ENCODE peak calls at places on chromosomes 5 and 9, in ten cellular contexts. One of them, this sample, is unnamed.

GRCh38 chr5:50501510-50502209 is 60.6 kb upstream of the EMB start:
- DNase-seq in heart left ventricle: no peak
- DNase-seq in fibroblast of the aortic adventitia: no peak
- DNase-seq in breast epithelium: no peak
- DNase-seq in tibial artery: no peak
- DNase-seq in astrocyte of the spinal cord: no peak
- DNase-seq in lower leg skin: no peak
- DNase-seq in upper lobe of right lung: no peak
- DNase-seq in WTC11: no peak
- DNase-seq in BE2C: no peak
- DNase-seq in this sample: no peak

GRCh38 chr5:69136296-69136695 is 30.7 kb upstream of the CCNB1 start:
- DNase-seq in heart left ventricle: no peak
- DNase-seq in fibroblast of the aortic adventitia: no peak
- DNase-seq in breast epithelium: no peak
- DNase-seq in tibial artery: no peak
- DNase-seq in astrocyte of the spinal cord: no peak
- DNase-seq in lower leg skin: no peak
- DNase-seq in upper lobe of right lung: no peak
- DNase-seq in WTC11: no peak
- DNase-seq in BE2C: no peak
- DNase-seq in this sample: peak; percentile 64

GRCh38 chr9:18325337-18326011 is 148.5 kb upstream of the ADAMTSL1 start:
- DNase-seq in heart left ventricle: no peak
- DNase-seq in fibroblast of the aortic adventitia: no peak
- DNase-seq in breast epithelium: no peak
- DNase-seq in tibial artery: no peak
- DNase-seq in astrocyte of the spinal cord: no peak
- DNase-seq in lower leg skin: no peak
- DNase-seq in upper lobe of right lung: no peak
- DNase-seq in WTC11: no peak
- DNase-seq in BE2C: no peak
- DNase-seq in this sample: no peak

GRCh38 chr5:36836831-36837230 is 39.7 kb upstream of the NIPBL start:
- DNase-seq in heart left ventricle: no peak
- DNase-seq in fibroblast of the aortic adventitia: no peak
- DNase-seq in breast epithelium: no peak
- DNase-seq in tibial artery: no peak
- DNase-seq in astrocyte of the spinal cord: no peak
- DNase-seq in lower leg skin: no peak
- DNase-seq in upper lobe of right lung: no peak
- DNase-seq in WTC11: no peak
- DNase-seq in BE2C: no peak
- DNase-seq in this sample: no peak

GRCh38 chr5:124742983-124743533 is 3.4 kb downstream of the ZNF608 start:
- DNase-seq in heart left ventricle: no peak
- DNase-seq in fibroblast of the aortic adventitia: peak; percentile 80
- DNase-seq in breast epithelium: peak; percentile 75
- DNase-seq in tibial artery: no peak
- DNase-seq in astrocyte of the spinal cord: peak; percentile 92
- DNase-seq in lower leg skin: no peak
- DNase-seq in upper lobe of right lung: no peak
- DNase-seq in WTC11: no peak
- DNase-seq in BE2C: no peak
- DNase-seq in this sample: no peak

GRCh38 chr9:114303571-114303970 is 19.3 kb upstream of the ORM1 start:
- DNase-seq in heart left ventricle: no peak
- DNase-seq in fibroblast of the aortic adventitia: no peak
- DNase-seq in breast epithelium: no peak
- DNase-seq in tibial artery: no peak
- DNase-seq in astrocyte of the spinal cord: no peak
- DNase-seq in lower leg skin: no peak
- DNase-seq in upper lobe of right lung: peak; percentile 11
- DNase-seq in WTC11: peak; percentile 3
- DNase-seq in BE2C: no peak
- DNase-seq in this sample: no peak

GRCh38 chr5:132446621-132447020 is 44.0 kb downstream of the IRF1 start:
- DNase-seq in heart left ventricle: peak; percentile 89
- DNase-seq in fibroblast of the aortic adventitia: peak; percentile 96
- DNase-seq in breast epithelium: no peak
- DNase-seq in tibial artery: peak; percentile 89
- DNase-seq in astrocyte of the spinal cord: peak; percentile 68
- DNase-seq in lower leg skin: peak; percentile 65
- DNase-seq in upper lobe of right lung: no peak
- DNase-seq in WTC11: no peak
- DNase-seq in BE2C: no peak
- DNase-seq in this sample: no peak

GRCh38 chr9:129258124-129258822 is 80.2 kb upstream of the IER5L start:
- DNase-seq in heart left ventricle: peak; percentile 96
- DNase-seq in fibroblast of the aortic adventitia: peak; percentile 79
- DNase-seq in breast epithelium: peak; percentile 92
- DNase-seq in tibial artery: peak; percentile 90
- DNase-seq in astrocyte of the spinal cord: peak; percentile 88
- DNase-seq in lower leg skin: peak; percentile 70
- DNase-seq in upper lobe of right lung: peak; percentile 94
- DNase-seq in WTC11: peak; percentile 98
- DNase-seq in BE2C: peak; percentile 98
- DNase-seq in this sample: no peak

GRCh38 chr5:125372694-125373621 is 626.5 kb upstream of the ZNF608 start:
- DNase-seq in heart left ventricle: no peak
- DNase-seq in fibroblast of the aortic adventitia: peak; percentile 65
- DNase-seq in breast epithelium: no peak
- DNase-seq in tibial artery: no peak
- DNase-seq in astrocyte of the spinal cord: peak; percentile 59
- DNase-seq in lower leg skin: no peak
- DNase-seq in upper lobe of right lung: no peak
- DNase-seq in WTC11: no peak
- DNase-seq in BE2C: peak; percentile 47
- DNase-seq in this sample: peak; percentile 17

GRCh38 chr9:115118471-115119156 is 657 bp upstream of the TNC start:
- DNase-seq in heart left ventricle: peak; percentile 37
- DNase-seq in fibroblast of the aortic adventitia: peak; percentile 86
- DNase-seq in breast epithelium: peak; percentile 65
- DNase-seq in tibial artery: peak; percentile 64
- DNase-seq in astrocyte of the spinal cord: peak; percentile 95
- DNase-seq in lower leg skin: peak; percentile 51
- DNase-seq in upper lobe of right lung: peak; percentile 70
- DNase-seq in WTC11: peak; percentile 65
- DNase-seq in BE2C: no peak
- DNase-seq in this sample: no peak

GRCh38 chr9:84137968-84138367 is 157.4 kb downstream of the RMI1 start:
- DNase-seq in heart left ventricle: no peak
- DNase-seq in fibroblast of the aortic adventitia: no peak
- DNase-seq in breast epithelium: no peak
- DNase-seq in tibial artery: no peak
- DNase-seq in astrocyte of the spinal cord: no peak
- DNase-seq in lower leg skin: no peak
- DNase-seq in upper lobe of right lung: no peak
- DNase-seq in WTC11: no peak
- DNase-seq in BE2C: no peak
- DNase-seq in this sample: no peak

GRCh38 chr5:91468643-91469422 is 85.7 kb upstream of the ARRDC3 start:
- DNase-seq in heart left ventricle: no peak
- DNase-seq in fibroblast of the aortic adventitia: no peak
- DNase-seq in breast epithelium: no peak
- DNase-seq in tibial artery: no peak
- DNase-seq in astrocyte of the spinal cord: peak; percentile 41
- DNase-seq in lower leg skin: no peak
- DNase-seq in upper lobe of right lung: no peak
- DNase-seq in WTC11: no peak
- DNase-seq in BE2C: peak; percentile 21
- DNase-seq in this sample: no peak

GRCh38 chr5:172699999-172700685 is 59.1 kb downstream of the NEURL1B start:
- DNase-seq in heart left ventricle: no peak
- DNase-seq in fibroblast of the aortic adventitia: no peak
- DNase-seq in breast epithelium: no peak
- DNase-seq in tibial artery: peak; percentile 37
- DNase-seq in astrocyte of the spinal cord: no peak
- DNase-seq in lower leg skin: no peak
- DNase-seq in upper lobe of right lung: peak; percentile 83
- DNase-seq in WTC11: peak; percentile 65
- DNase-seq in BE2C: no peak
- DNase-seq in this sample: no peak

GRCh38 chr5:158287643-158288228 is 428.8 kb upstream of the CLINT1 start:
- DNase-seq in heart left ventricle: no peak
- DNase-seq in fibroblast of the aortic adventitia: peak; percentile 61
- DNase-seq in breast epithelium: no peak
- DNase-seq in tibial artery: peak; percentile 25
- DNase-seq in astrocyte of the spinal cord: peak; percentile 82
- DNase-seq in lower leg skin: no peak
- DNase-seq in upper lobe of right lung: no peak
- DNase-seq in WTC11: no peak
- DNase-seq in BE2C: no peak
- DNase-seq in this sample: peak; percentile 7
- TF ChIP-seq CTCF in heart left ventricle: no peak
- TF ChIP-seq CTCF in fibroblast of the aortic adventitia: no peak
- TF ChIP-seq CTCF in breast epithelium: no peak
- TF ChIP-seq CTCF in tibial artery: no peak
- TF ChIP-seq CTCF in astrocyte of the spinal cord: no peak
- TF ChIP-seq CTCF in lower leg skin: no peak
- TF ChIP-seq CTCF in upper lobe of right lung: no peak
- TF ChIP-seq CTCF in WTC11: no peak
- TF ChIP-seq CTCF in BE2C: no peak
- TF ChIP-seq CTCF in this sample: no peak

DNA sequence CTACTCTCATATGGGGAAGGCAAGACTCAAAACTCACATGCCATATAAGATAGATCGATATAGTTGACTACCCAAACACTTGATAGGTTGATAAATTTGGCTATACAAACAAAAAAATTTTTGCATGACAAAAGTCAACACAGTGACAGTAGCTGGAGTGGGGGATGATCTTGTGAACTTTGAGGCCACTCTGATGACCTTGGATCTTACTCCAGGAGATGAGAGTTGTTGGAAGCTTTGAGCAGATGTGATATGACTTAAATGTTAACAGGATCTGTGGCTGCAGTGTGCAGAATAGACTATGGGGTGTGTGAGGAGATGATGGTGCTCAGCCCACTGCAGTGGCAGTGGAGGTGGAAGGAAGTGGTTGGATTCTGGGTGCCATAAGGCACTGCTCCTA is 101.4 kb downstream of the ZFAND5 start:
- DNase-seq in heart left ventricle: no peak
- DNase-seq in fibroblast of the aortic adventitia: no peak
- DNase-seq in breast epithelium: no peak
- DNase-seq in tibial artery: no peak
- DNase-seq in astrocyte of the spinal cord: no peak
- DNase-seq in lower leg skin: no peak
- DNase-seq in upper lobe of right lung: no peak
- DNase-seq in WTC11: no peak
- DNase-seq in BE2C: no peak
- DNase-seq in this sample: no peak
- TF ChIP-seq CTCF in heart left ventricle: no peak
- TF ChIP-seq CTCF in fibroblast of the aortic adventitia: no peak
- TF ChIP-seq CTCF in breast epithelium: no peak
- TF ChIP-seq CTCF in tibial artery: no peak
- TF ChIP-seq CTCF in astrocyte of the spinal cord: no peak
- TF ChIP-seq CTCF in lower leg skin: no peak
- TF ChIP-seq CTCF in upper lobe of right lung: no peak
- TF ChIP-seq CTCF in WTC11: no peak
- TF ChIP-seq CTCF in BE2C: no peak
- TF ChIP-seq CTCF in this sample: no peak

GRCh38 chr9:136080716-136081112 is 14.4 kb downstream of the NACC2 start:
- DNase-seq in heart left ventricle: peak; percentile 26
- DNase-seq in fibroblast of the aortic adventitia: no peak
- DNase-seq in breast epithelium: no peak
- DNase-seq in tibial artery: no peak
- DNase-seq in astrocyte of the spinal cord: no peak
- DNase-seq in lower leg skin: no peak
- DNase-seq in upper lobe of right lung: no peak
- DNase-seq in WTC11: no peak
- DNase-seq in BE2C: peak; percentile 10
- DNase-seq in this sample: no peak

GRCh38 chr9:136078025-136078424 is 17.1 kb downstream of the NACC2 start:
- DNase-seq in heart left ventricle: peak; percentile 10
- DNase-seq in fibroblast of the aortic adventitia: no peak
- DNase-seq in breast epithelium: no peak
- DNase-seq in tibial artery: no peak
- DNase-seq in astrocyte of the spinal cord: no peak
- DNase-seq in lower leg skin: no peak
- DNase-seq in upper lobe of right lung: no peak
- DNase-seq in WTC11: no peak
- DNase-seq in BE2C: no peak
- DNase-seq in this sample: no peak

GRCh38 chr9:136078498-136079011 is 16.5 kb downstream of the NACC2 start:
- DNase-seq in heart left ventricle: peak; percentile 14
- DNase-seq in fibroblast of the aortic adventitia: no peak
- DNase-seq in breast epithelium: no peak
- DNase-seq in tibial artery: no peak
- DNase-seq in astrocyte of the spinal cord: no peak
- DNase-seq in lower leg skin: no peak
- DNase-seq in upper lobe of right lung: no peak
- DNase-seq in WTC11: no peak
- DNase-seq in BE2C: peak; percentile 8
- DNase-seq in this sample: no peak

GRCh38 chr9:136079916-136080246 is 15.2 kb downstream of the NACC2 start:
- DNase-seq in heart left ventricle: peak; percentile 29
- DNase-seq in fibroblast of the aortic adventitia: no peak
- DNase-seq in breast epithelium: no peak
- DNase-seq in tibial artery: no peak
- DNase-seq in astrocyte of the spinal cord: no peak
- DNase-seq in lower leg skin: no peak
- DNase-seq in upper lobe of right lung: no peak
- DNase-seq in WTC11: no peak
- DNase-seq in BE2C: peak; percentile 21
- DNase-seq in this sample: no peak

DNA sequence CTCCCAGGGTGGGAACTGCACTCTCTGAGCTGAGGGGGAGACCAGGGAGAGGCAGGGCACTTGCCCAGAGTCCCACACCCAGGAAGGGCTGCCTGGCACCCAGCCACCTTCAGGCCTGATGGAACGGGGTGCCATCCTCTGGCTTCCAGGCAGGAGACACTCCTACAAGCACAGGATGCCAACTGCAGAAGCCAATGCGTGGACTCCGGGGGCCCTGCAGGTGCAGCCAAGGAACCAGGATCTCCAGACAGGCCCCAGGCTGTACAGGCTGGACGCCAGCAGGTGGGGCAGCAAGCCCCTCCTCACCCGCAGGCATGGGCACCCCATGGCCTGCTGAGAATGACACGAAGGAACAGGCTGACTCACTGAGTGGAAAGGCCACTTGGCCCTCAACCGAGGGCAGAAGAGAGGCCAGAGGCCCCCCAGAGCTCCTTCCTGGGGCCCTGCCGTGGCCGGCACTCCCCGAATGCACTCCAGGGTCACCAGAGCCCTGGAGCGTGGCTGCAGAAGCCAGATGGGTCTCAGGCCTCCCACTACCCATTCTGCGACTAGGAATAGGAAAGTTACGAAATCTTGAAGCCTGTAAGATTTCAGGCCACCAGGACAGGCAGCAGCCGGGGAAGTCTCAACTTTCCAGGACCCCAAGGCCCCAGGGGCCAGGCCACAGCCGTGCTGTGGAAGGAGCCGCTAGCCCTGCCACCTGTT is 15.7 kb downstream of the NACC2 start:
- DNase-seq in heart left ventricle: peak; percentile 45
- DNase-seq in fibroblast of the aortic adventitia: no peak
- DNase-seq in breast epithelium: no peak
- DNase-seq in tibial artery: no peak
- DNase-seq in astrocyte of the spinal cord: no peak
- DNase-seq in lower leg skin: no peak
- DNase-seq in upper lobe of right lung: no peak
- DNase-seq in WTC11: no peak
- DNase-seq in BE2C: peak; percentile 15
- DNase-seq in this sample: no peak
- TF ChIP-seq CTCF in heart left ventricle: no peak
- TF ChIP-seq CTCF in fibroblast of the aortic adventitia: no peak
- TF ChIP-seq CTCF in breast epithelium: no peak
- TF ChIP-seq CTCF in tibial artery: no peak
- TF ChIP-seq CTCF in astrocyte of the spinal cord: no peak
- TF ChIP-seq CTCF in lower leg skin: no peak
- TF ChIP-seq CTCF in upper lobe of right lung: no peak
- TF ChIP-seq CTCF in WTC11: no peak
- TF ChIP-seq CTCF in BE2C: no peak
- TF ChIP-seq CTCF in this sample: no peak

GRCh38 chr5:129852747-129853352 is 51.4 kb upstream of the CHSY3 start:
- DNase-seq in heart left ventricle: peak; percentile 82
- DNase-seq in fibroblast of the aortic adventitia: peak; percentile 70
- DNase-seq in breast epithelium: peak; percentile 41
- DNase-seq in tibial artery: peak; percentile 81
- DNase-seq in astrocyte of the spinal cord: peak; percentile 67
- DNase-seq in lower leg skin: peak; percentile 61
- DNase-seq in upper lobe of right lung: peak; percentile 83
- DNase-seq in WTC11: peak; percentile 91
- DNase-seq in BE2C: peak; percentile 91
- DNase-seq in this sample: peak; percentile 4
- TF ChIP-seq CTCF in heart left ventricle: peak; percentile 92
- TF ChIP-seq CTCF in fibroblast of the aortic adventitia: peak; percentile 98
- TF ChIP-seq CTCF in breast epithelium: peak; percentile 44
- TF ChIP-seq CTCF in tibial artery: peak; percentile 49
- TF ChIP-seq CTCF in astrocyte of the spinal cord: peak; percentile 97
- TF ChIP-seq CTCF in lower leg skin: no peak
- TF ChIP-seq CTCF in upper lobe of right lung: peak; percentile 94
- TF ChIP-seq CTCF in WTC11: peak; percentile 88
- TF ChIP-seq CTCF in BE2C: peak; percentile 100
- TF ChIP-seq CTCF in this sample: peak; percentile 94

This sample was measured in AG04449.